ENCODE peak calls at places on chromosomes 12 and 14, in four cellular contexts. J is HepG2, N is GM12878, X is H1. B is an unnamed sample.

GRCh38 chr14:37340353-37340752 is 142.6 kb downstream of the MIPOL1 start:
- DNase-seq in N (no peak), J (peak; percentile 39), X (no peak), B (no peak)

GRCh38 chr14:100662850-100663527 is 63.7 kb upstream of the DLK1 start:
- DNase-seq in J (peak; percentile 77), X (no peak), N (no peak), B (peak; percentile 54)

GRCh38 chr12:92208613-92209121 is 63.0 kb upstream of the BTG1 start:
- DNase-seq in X (no peak), N (peak; percentile 71), J (no peak), B (no peak)

GRCh38 chr12:60266381-60266852 is 670.6 kb downstream of the SLC16A7 start:
- DNase-seq in N (no peak), X (no peak), J (peak; percentile 76), B (no peak)

GRCh38 chr14:95424533-95424932 is 91.9 kb downstream of the SYNE3 start:
- DNase-seq in J (no peak), X (no peak), N (no peak), B (no peak)

GRCh38 chr14:79552778-79553177 is 658.5 kb downstream of the DIO2 start:
- DNase-seq in N (no peak), J (no peak), X (no peak), B (peak; percentile 47)

GRCh38 chr12:3201741-3202500 is 124.7 kb downstream of the TSPAN9 start:
- DNase-seq in N (no peak), J (no peak), X (no peak), B (no peak)

GRCh38 chr14:93868165-93868564 is 59.0 kb upstream of the FAM181A start:
- DNase-seq in J (no peak), X (no peak), N (no peak), B (no peak)

GRCh38 chr12:110680032-110680431 is 8.9 kb downstream of the HVCN1 start:
- DNase-seq in J (no peak), N (no peak), X (no peak), B (no peak)

GRCh38 chr12:8951744-8952143 is 2.3 kb upstream of the M6PR start:
- DNase-seq in X (no peak), J (no peak), N (no peak), B (no peak)

GRCh38 chr12:116882742-116883141 is 1.5 kb upstream of the HRK start:
- DNase-seq in J (no peak), X (no peak), N (no peak), B (no peak)

GRCh38 chr12:116346222-116346621 is 68.7 kb upstream of the MED13L start:
- DNase-seq in J (peak; percentile 18), N (no peak), X (no peak), B (no peak)

GRCh38 chr12:39764944-39765560 is 145.4 kb upstream of the ABCD2 start:
- DNase-seq in X (no peak), J (peak; percentile 12), N (no peak), B (no peak)

GRCh38 chr14:58866386-58866785 is 228.6 kb downstream of the DACT1 start:
- DNase-seq in N (no peak), X (no peak), J (no peak), B (no peak)

GRCh38 chr14:34837801-34838322 is 37.3 kb downstream of the BAZ1A start:
- DNase-seq in X (no peak), J (peak; percentile 99), N (no peak), B (no peak)
- H3K4me1 ChIP-seq in X (peaks cover 2% of the 10 kb centered on the region), J (peaks cover 64% of the 10 kb centered on the region), N (no peaks in the 10 kb centered on the region), B (no peaks in the 10 kb centered on the region)

GRCh38 chr12:50751921-50752721 is 11.8 kb upstream of the ATF1 start:
- DNase-seq in J (no peak), N (no peak), X (no peak), B (no peak)
- TF ChIP-seq SUZ12 in J (no peak), N (no peak), X (no peak), B (no peak)

GRCh38 chr14:72646861-72647528 is 246.9 kb downstream of the DPF3 start:
- DNase-seq in N (no peak), J (no peak), X (no peak), B (no peak)
- H3K4me1 ChIP-seq in N (peaks cover 9% of the 10 kb centered on the region), J (peaks cover 21% of the 10 kb centered on the region), X (no peaks in the 10 kb centered on the region), B (peaks cover 5% of the 10 kb centered on the region)

DNA sequence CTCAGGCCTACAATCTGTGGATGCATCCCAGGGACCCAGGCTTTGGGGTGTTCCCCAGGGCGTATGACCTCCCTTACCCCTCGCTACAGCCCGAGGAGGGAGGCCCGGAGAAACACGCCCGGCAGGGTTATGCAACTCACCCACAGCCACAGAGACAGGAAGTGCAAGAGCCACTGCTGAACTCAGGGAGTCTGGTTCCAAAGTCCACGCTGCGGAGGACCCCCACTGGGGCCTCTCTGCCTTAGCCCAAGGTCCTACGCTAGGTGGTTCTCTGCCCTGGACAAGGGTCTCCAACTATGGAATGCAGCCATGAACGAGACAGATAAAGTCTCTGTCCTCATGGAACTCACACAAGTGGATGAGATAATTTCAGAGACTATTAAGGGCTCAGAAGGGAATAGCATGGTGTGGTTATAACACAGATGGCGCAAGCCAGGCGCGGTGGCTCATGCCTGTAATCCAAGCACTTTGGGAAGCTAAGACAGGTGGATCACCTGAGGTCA is 11.3 kb downstream of the SCARB1 start:
- DNase-seq in X (no peak), J (peak; percentile 89), N (no peak), B (no peak)
- TF ChIP-seq SUZ12 in X (no peak), J (no peak), N (no peak), B (no peak)

GRCh38 chr14:55129086-55129427 is at the start of gene LGALS3:
- DNase-seq in N (no peak), J (no peak), X (no peak), B (no peak)
- H3K4me1 ChIP-seq in N (peaks cover 6% of the 10 kb centered on the region), J (peaks cover 32% of the 10 kb centered on the region), X (no peaks in the 10 kb centered on the region), B (no peaks in the 10 kb centered on the region)

B was measured in NT2/D1.